ENCODE peak calls at places on chromosomes 11 and 22, in five cellular contexts. N, D, C, X and B are unnamed samples.

GRCh38 chr11:119726585-119727522 is 2.1 kb downstream of the NECTIN1 start:
- DNase-seq in X (no peak), D (no peak), C (no peak), N (no peak), B (no peak)

GRCh38 chr11:1387521-1387920 is 2.2 kb upstream of the BRSK2 start:
- DNase-seq in D (no peak), X (no peak), C (no peak), N (no peak), B (no peak)

GRCh38 chr22:44438481-44439131 is 59.4 kb downstream of the RTL6 start:
- DNase-seq in C (no peak), N (no peak), D (no peak), X (no peak), B (no peak)

GRCh38 chr11:35237860-35238715 is 99.1 kb downstream of the CD44 start:
- DNase-seq in X (no peak), N (peak), C (peak), D (no peak), B (no peak)

GRCh38 chr11:34599406-34599901 is 21.4 kb upstream of the EHF start:
- DNase-seq in D (no peak), C (peak), N (no peak), X (no peak), B (no peak)

GRCh38 chr11:78832226-78832947 is 257.7 kb upstream of the NARS2 start:
- DNase-seq in N (no peak), D (no peak), C (peak), X (no peak), B (no peak)

GRCh38 chr11:32610926-32611325 is 27.3 kb downstream of the EIF3M start:
- DNase-seq in X (no peak), N (no peak), C (no peak), D (no peak), B (no peak)

GRCh38 chr11:81987829-81988472 is 745.7 kb downstream of the FAM181B start:
- DNase-seq in X (no peak), C (peak), N (no peak), D (no peak), B (no peak)

GRCh38 chr11:77428598-77428997 is 45.3 kb downstream of the PAK1 start:
- DNase-seq in D (no peak), C (no peak), X (no peak), N (no peak), B (no peak)

GRCh38 chr11:134033696-134034491 is 35.0 kb upstream of the JAM3 start:
- DNase-seq in C (peak), D (peak), N (peak), X (peak), B (peak)

GRCh38 chr11:134407321-134407828 is 4.7 kb downstream of the B3GAT1 start:
- DNase-seq in D (no peak), C (no peak), N (no peak), X (no peak), B (peak)

GRCh38 chr22:19891350-19892248 is 36.9 kb upstream of the GNB1L start:
- DNase-seq in C (peak), D (peak), X (no peak), N (no peak), B (peak)

GRCh38 chr22:19942071-19942885 is 660 bp upstream of the TXNRD2 start:
- DNase-seq in D (no peak), C (peak), N (peak), X (no peak), B (peak)

GRCh38 chr11:7606496-7606895 is 66.8 kb downstream of the CYB5R2 start:
- DNase-seq in N (no peak), D (no peak), C (no peak), X (no peak), B (no peak)

GRCh38 chr22:22210375-22210774 is 34.2 kb upstream of the VPREB1 start:
- DNase-seq in C (peak), N (no peak), X (no peak), D (no peak), B (no peak)

GRCh38 chr22:46707827-46708570 is 30.1 kb downstream of the CERK start:
- DNase-seq in D (no peak), C (no peak), N (no peak), X (no peak), B (no peak)

GRCh38 chr22:30344447-30345200 is 12.1 kb downstream of the SF3A1 start:
- DNase-seq in C (no peak), X (no peak), D (no peak), N (no peak), B (no peak)

GRCh38 chr11:33868646-33869461 is 23.0 kb downstream of the LMO2 start:
- DNase-seq in C (no peak), N (no peak), X (no peak), D (no peak), B (no peak)

GRCh38 chr11:113572349-113572748 is 97.2 kb upstream of the DRD2 start:
- DNase-seq in X (no peak), C (peak), N (no peak), D (no peak), B (no peak)

GRCh38 chr11:27640954-27641353 is 59.3 kb downstream of the BDNF start:
- DNase-seq in C (no peak), N (no peak), X (no peak), D (no peak), B (no peak)

GRCh38 chr11:1223346-1224108 is 661 bp downstream of the MUC5B start:
- DNase-seq in N (no peak), C (no peak), X (no peak), D (no peak), B (no peak)

GRCh38 chr11:10669258-10670033 is 24.1 kb downstream of the IRAG1 start:
- DNase-seq in D (no peak), X (no peak), N (no peak), C (peak), B (no peak)

GRCh38 chr22:23058063-23058462 is 12.3 kb upstream of the GNAZ start:
- DNase-seq in D (no peak), X (no peak), C (no peak), N (no peak), B (no peak)

GRCh38 chr11:79525257-79525656 is 84.4 kb upstream of the TENM4 start:
- DNase-seq in X (no peak), C (no peak), N (no peak), D (no peak), B (no peak)

GRCh38 chr22:30182365-30182764 is 64.2 kb downstream of the LIF start:
- DNase-seq in X (no peak), N (no peak), D (no peak), C (no peak), B (no peak)

GRCh38 chr22:43412808-43413785 is 1.3 kb downstream of the MPPED1 start:
- DNase-seq in N (no peak), C (no peak), X (no peak), D (no peak), B (no peak)

GRCh38 chr11:2825886-2826678 is 59.5 kb downstream of the CDKN1C start:
- DNase-seq in C (peak), X (peak), N (peak), D (no peak), B (no peak)

GRCh38 chr22:32411388-32411787 is 659 bp downstream of the RTCB start:
- DNase-seq in X (no peak), D (no peak), N (no peak), C (peak), B (no peak)

GRCh38 chr11:45079567-45079942 is 66.9 kb upstream of the PRDM11 start:
- DNase-seq in C (no peak), D (no peak), X (no peak), N (no peak), B (no peak)
- H3K27ac ChIP-seq in C (peak), D (no peak), X (no peak), N (no peak), B (peak)

DNA sequence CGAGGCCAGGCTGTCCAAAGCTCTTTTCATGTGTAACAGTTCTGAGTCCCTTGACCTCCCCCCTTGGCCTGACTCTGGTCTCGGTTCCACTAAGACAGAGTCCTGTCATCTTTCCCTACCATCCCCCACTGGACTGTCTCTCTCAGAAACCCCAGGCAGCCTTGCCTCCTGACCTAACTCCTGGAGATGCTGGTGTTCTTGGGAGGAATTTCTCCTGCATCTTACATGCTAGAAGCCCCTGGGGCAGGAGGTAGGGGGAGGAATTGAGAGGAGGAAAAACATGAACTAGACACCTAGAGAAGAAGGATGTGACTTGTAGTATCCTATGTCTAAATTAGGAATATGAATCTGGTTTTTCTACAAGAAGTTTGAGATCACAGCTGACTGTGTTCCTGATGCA is 648 bp upstream of the IL18BP start:
- DNase-seq in X (no peak), N (no peak), C (no peak), D (no peak), B (no peak)
- H3K27ac ChIP-seq in X (peak), N (no peak), C (no peak), D (no peak), B (no peak)

GRCh38 chr11:84655729-84656128 is 971.4 kb downstream of the DLG2 start:
- DNase-seq in N (no peak), D (no peak), C (no peak), X (no peak), B (no peak)
- H3K27ac ChIP-seq in N (no peak), D (no peak), C (no peak), X (no peak), B (no peak)

GRCh38 chr11:68030318-68031135 is at the start of gene NDUFS8:
- DNase-seq in X (peak), C (peak), D (peak), N (peak), B (peak)

GRCh38 chr11:68032003-68032402 is 1.5 kb downstream of the NDUFS8 start:
- DNase-seq in D (no peak), N (no peak), C (no peak), X (no peak), B (no peak)

GRCh38 chr11:68032997-68033707 is 2.7 kb downstream of the NDUFS8 start:
- DNase-seq in N (no peak), C (no peak), D (no peak), X (no peak), B (no peak)

GRCh38 chr11:68028802-68029475 is 1.5 kb upstream of the NDUFS8 start:
- DNase-seq in C (peak), D (no peak), N (no peak), X (no peak), B (no peak)

GRCh38 chr11:68031136-68031459 is 617 bp downstream of the NDUFS8 start:
- DNase-seq in C (no peak), N (no peak), X (no peak), D (no peak), B (no peak)
- H3K27ac ChIP-seq in C (peak), N (peak), X (peak), D (peak), B (peak)

GRCh38 chr22:16961477-16962186 is 46.4 kb downstream of the GAB4 start:
- DNase-seq in C (no peak), X (no peak), D (no peak), N (no peak), B (no peak)

GRCh38 chr22:16960884-16961249 is 47.2 kb downstream of the GAB4 start:
- DNase-seq in D (no peak), N (no peak), X (no peak), C (no peak), B (no peak)

GRCh38 chr22:16964366-16964765 is 43.7 kb downstream of the GAB4 start:
- DNase-seq in D (no peak), C (no peak), N (no peak), X (no peak), B (no peak)

GRCh38 chr22:16963189-16963945 is 44.7 kb downstream of the GAB4 start:
- DNase-seq in N (no peak), X (no peak), C (no peak), D (no peak), B (no peak)

DNA sequence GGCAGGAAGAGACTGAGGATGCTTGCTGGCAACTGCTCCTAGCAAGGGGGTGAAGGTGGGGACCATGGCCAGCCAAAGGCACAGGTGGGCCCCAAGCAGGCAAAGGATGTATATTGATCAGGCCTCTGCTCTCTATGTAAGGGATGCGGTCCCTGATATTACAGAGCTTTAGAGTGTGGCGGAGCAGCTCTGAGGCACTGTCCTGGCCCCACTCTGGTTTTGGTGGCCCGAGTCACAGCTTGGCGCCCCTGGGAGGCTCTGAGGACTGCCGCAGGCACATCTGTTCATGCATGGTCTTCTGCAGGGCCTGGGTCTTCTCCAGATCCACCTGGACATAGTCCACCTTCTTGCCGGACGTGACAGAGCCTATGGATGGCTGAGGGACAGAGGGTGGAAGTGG is 45.5 kb downstream of the GAB4 start:
- DNase-seq in D (no peak), N (no peak), X (no peak), C (no peak), B (no peak)
- H3K27ac ChIP-seq in D (no peak), N (no peak), X (no peak), C (no peak), B (no peak)